ENCODE peak calls at places on chromosomes 13 and 19, in seven cellular contexts. L is IMR-90, M is PC-3, C is HCT116, N is tibial artery, W is A549, O is lung. Z is an unnamed sample.

GRCh38 chr19:53818756-53819155 is 5.4 kb downstream of the NLRP12 start:
- DNase-seq in N (no peak), L (no peak), W (no peak), O (no peak), M (no peak), C (no peak), Z (no peak)

GRCh38 chr13:40031031-40031430 is 375.6 kb downstream of the COG6 start:
- DNase-seq in N (no peak), W (no peak), M (peak; percentile 69), L (peak; percentile 16), C (no peak), O (no peak), Z (peak; percentile 30)

GRCh38 chr13:51241720-51242119 is 19.5 kb downstream of the FAM124A start:
- DNase-seq in W (no peak), N (no peak), O (no peak), L (no peak), C (no peak), M (no peak), Z (no peak)

GRCh38 chr19:12665646-12666304 is 767 bp downstream of the MAN2B1 start:
- DNase-seq in L (peak; percentile 10), N (no peak), M (no peak), C (no peak), O (no peak), W (no peak), Z (no peak)

GRCh38 chr19:21835810-21836444 is at the start of gene ZNF43:
- DNase-seq in L (peak; percentile 91), N (peak; percentile 98), O (peak; percentile 97), M (peak; percentile 46), C (no peak), W (peak; percentile 69), Z (peak; percentile 83)

GRCh38 chr19:34733266-34733825 is 697 bp upstream of the ZNF181 start:
- DNase-seq in M (no peak), O (peak; percentile 59), C (no peak), N (peak; percentile 80), L (no peak), W (no peak), Z (no peak)

GRCh38 chr13:45198924-45199323 is 1.9 kb downstream of the KCTD4 start:
- DNase-seq in L (no peak), M (no peak), O (no peak), N (no peak), C (no peak), W (no peak), Z (no peak)

GRCh38 chr13:47287291-47287751 is 390.5 kb upstream of the HTR2A start:
- DNase-seq in C (no peak), O (no peak), M (peak; percentile 78), L (peak; percentile 73), W (no peak), N (no peak), Z (no peak)

GRCh38 chr19:12766051-12766521 is 9.3 kb downstream of the HOOK2 start:
- DNase-seq in L (peak; percentile 73), N (peak; percentile 86), M (peak; percentile 79), C (no peak), O (peak; percentile 88), W (peak; percentile 82), Z (no peak)

GRCh38 chr13:85314686-85315085 is 484.5 kb downstream of the SLITRK6 start:
- DNase-seq in O (no peak), M (no peak), C (no peak), W (no peak), L (no peak), N (no peak), Z (no peak)

GRCh38 chr19:10760268-10760944 is 42.5 kb downstream of the DNM2 start:
- DNase-seq in L (no peak), W (no peak), C (peak; percentile 46), M (peak; percentile 91), N (no peak), O (no peak), Z (no peak)

DNA sequence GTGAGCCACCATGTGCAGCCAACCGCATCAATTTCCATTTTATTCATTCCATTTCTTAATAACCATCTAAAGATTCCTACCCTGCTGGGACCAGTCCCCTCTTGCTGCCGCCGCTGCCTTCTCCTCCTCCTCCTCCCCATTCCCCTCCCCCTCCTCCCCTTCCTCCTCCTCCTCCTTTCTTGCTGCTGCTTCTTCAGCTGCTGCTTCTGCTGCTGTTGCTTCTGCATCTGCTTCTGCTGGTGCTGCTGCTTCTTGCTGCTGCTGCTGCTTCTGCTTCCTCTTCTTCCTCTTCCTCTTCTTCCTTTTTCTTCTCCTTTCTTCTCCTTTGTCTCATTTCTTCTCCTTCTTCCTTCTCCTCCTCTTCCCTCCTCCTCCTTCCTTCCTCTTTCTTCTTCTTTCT is 20.0 kb upstream of the SPRYD7 start:
- DNase-seq in W (no peak), C (no peak), L (no peak), N (no peak), O (no peak), M (no peak), Z (no peak)
- H3K27ac ChIP-seq in W (no peak overlapping the region), C (no peak overlapping the region), L (no peak overlapping the region), N (no peak overlapping the region), O (no peak overlapping the region), M (no peak overlapping the region), Z (no peak overlapping the region)

DNA sequence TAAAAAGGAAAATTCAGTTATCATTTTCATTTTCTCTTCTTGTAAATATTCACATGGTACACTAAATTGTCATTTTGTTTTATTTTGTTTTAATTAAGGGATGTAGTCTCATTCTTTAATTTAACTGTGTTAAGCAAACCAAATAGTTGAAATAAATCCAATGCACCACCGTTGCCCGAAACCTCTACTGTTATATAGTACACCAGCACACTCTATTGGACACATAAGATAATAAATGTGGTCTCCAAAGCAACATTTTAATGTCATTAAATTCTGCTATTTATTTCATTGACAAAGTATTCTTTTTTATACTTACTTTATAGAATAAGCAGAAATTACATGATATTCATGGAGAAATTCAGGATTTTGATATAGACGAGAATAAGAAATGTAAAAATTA is 156.4 kb upstream of the FREM2 start:
- DNase-seq in N (no peak), C (no peak), L (peak; percentile 1), O (no peak), M (peak; percentile 33), W (no peak), Z (peak; percentile 13)
- TF ChIP-seq CTCF in N (peak; percentile 19), C (no peak), L (peak; percentile 32), O (no peak), M (peak; percentile 67), W (peak; percentile 31), Z (peak; percentile 28)

GRCh38 chr19:45205810-45206209 is 27.2 kb downstream of the BLOC1S3 start:
- DNase-seq in O (no peak), W (no peak), C (no peak), L (no peak), N (no peak), M (no peak), Z (no peak)
- H3K27ac ChIP-seq in O (no peak overlapping the region), W (no peak overlapping the region), C (no peak overlapping the region), L (no peak overlapping the region), N (no peak overlapping the region), M (no peak overlapping the region), Z (no peak overlapping the region)

GRCh38 chr19:48000846-48001245 is 6.4 kb downstream of the ELSPBP1 start:
- DNase-seq in O (no peak), L (no peak), C (no peak), W (no peak), M (peak; percentile 2), N (no peak), Z (no peak)

GRCh38 chr19:48004236-48004635 is 9.8 kb downstream of the ELSPBP1 start:
- DNase-seq in N (no peak), W (no peak), M (no peak), L (no peak), C (no peak), O (no peak), Z (no peak)

GRCh38 chr19:48010932-48011758 is 16.7 kb downstream of the ELSPBP1 start:
- DNase-seq in M (no peak), C (no peak), L (no peak), W (no peak), O (no peak), N (no peak), Z (no peak)

GRCh38 chr19:48006762-48007161 is 12.3 kb downstream of the ELSPBP1 start:
- DNase-seq in O (no peak), N (no peak), C (peak; percentile 32), M (no peak), W (peak; percentile 51), L (no peak), Z (no peak)
- TF ChIP-seq CTCF in O (no peak), N (no peak), C (peak; percentile 60), M (peak; percentile 51), W (peak; percentile 19), L (no peak), Z (no peak)

DNA sequence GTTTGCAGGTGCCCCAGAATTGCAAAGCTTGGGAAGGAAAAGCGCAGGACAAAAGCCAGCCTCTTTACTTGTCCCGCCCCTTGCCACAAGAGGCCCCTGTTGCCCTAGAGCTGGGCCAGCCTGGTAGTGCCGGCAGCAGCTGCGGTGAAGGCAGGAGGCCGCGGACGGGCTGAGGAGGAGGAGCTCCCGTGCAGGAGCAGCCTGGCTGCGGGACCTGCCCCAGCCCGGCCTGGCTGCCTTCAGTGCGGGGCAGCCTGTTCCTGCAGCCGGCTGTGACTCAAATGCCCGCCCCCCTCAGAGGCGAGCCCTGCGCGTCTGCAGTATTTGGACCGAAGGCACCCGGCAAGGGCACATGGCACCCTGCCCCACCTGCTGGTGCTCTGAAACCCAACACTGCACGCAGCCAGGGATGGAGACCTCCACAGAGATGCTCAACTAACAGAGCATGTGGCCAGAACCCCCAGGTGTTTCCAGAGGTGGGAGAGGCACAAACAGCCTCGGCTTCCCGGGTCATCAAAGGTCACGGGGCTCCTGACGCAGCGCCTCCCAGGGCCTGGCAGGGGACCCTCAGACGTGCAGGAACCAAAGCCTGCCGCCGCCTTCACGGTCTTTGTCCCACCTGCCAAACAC is 29.7 kb downstream of the NAXD start:
- DNase-seq in M (peak; percentile 29), L (peak; percentile 55), C (no peak), W (no peak), N (peak; percentile 88), O (peak; percentile 56), Z (no peak)
- H3K27ac ChIP-seq in M (no peak overlapping the region), L (no peak overlapping the region), C (no peak overlapping the region), W (no peak overlapping the region), N (peak overlapping the region; percentile 24), O (no peak overlapping the region), Z (peak overlapping the region; percentile 9)

GRCh38 chr19:57406516-57407123 is 4.3 kb upstream of the ZNF17 start:
- DNase-seq in M (peak; percentile 76), O (peak; percentile 47), C (peak; percentile 32), W (no peak), L (peak; percentile 45), N (no peak), Z (peak; percentile 69)
- TF ChIP-seq CTCF in M (peak; percentile 95), O (peak; percentile 30), C (peak; percentile 74), W (peak; percentile 7), L (peak; percentile 72), N (no peak), Z (peak; percentile 49)

DNA sequence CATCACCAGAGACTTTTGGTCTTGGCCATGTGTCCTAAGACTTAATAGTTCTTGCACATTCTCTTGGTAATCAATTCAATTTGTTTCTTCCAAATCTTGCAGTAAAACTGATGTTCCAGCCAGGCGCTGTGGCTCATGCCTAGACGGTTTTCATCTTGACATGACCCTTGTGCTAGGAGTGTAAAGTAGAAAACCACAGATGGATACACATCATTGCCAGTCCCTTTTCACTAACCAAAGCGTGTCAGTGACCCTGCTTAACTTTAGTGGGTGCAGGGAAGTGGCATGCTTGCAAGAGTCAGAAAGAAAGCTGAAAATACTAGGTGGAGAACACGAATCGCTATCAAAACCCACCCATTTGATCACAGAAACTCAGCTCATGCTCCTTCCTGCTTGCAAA is 18.0 kb upstream of the CD70 start:
- DNase-seq in L (no peak), W (no peak), O (no peak), N (no peak), M (no peak), C (no peak), Z (no peak)
- H3K27ac ChIP-seq in L (no peak overlapping the region), W (peak overlapping the region; percentile 39), O (no peak overlapping the region), N (no peak overlapping the region), M (no peak overlapping the region), C (no peak overlapping the region), Z (no peak overlapping the region)

GRCh38 chr13:88005188-88005587 is 334.0 kb downstream of the SLITRK5 start:
- DNase-seq in L (no peak), N (no peak), W (no peak), O (no peak), C (no peak), M (peak; percentile 2), Z (no peak)
- TF ChIP-seq CTCF in L (no peak), N (no peak), W (no peak), O (no peak), C (no peak), M (peak; percentile 34), Z (no peak)